ENCODE peak calls at places on chromosomes 12 and 14, in six cellular contexts. One of them, this sample, is unnamed.
A peak's percentile ranks its signal among the peaks of the same experiment; 100 is the strongest.

GRCh38 chr12:56629459-56630179 is 507 bp downstream of the BAZ2A start:
- DNase-seq in GM12878: no peak
- DNase-seq in A549: peak; percentile 43
- DNase-seq in IMR-90: no peak
- DNase-seq in WTC11: no peak
- DNase-seq in SK-N-SH: peak; percentile 67
- DNase-seq in this sample: no peak

GRCh38 chr14:68692916-68693771 is 99.7 kb downstream of the ZFP36L1 start:
- DNase-seq in GM12878: no peak
- DNase-seq in A549: no peak
- DNase-seq in IMR-90: peak; percentile 82
- DNase-seq in WTC11: no peak
- DNase-seq in SK-N-SH: no peak
- DNase-seq in this sample: no peak

GRCh38 chr12:13594731-13595514 is 386.5 kb downstream of the GRIN2B start:
- DNase-seq in GM12878: no peak
- DNase-seq in A549: no peak
- DNase-seq in IMR-90: no peak
- DNase-seq in WTC11: no peak
- DNase-seq in SK-N-SH: no peak
- DNase-seq in this sample: no peak

GRCh38 chr14:22438742-22439141 is 150.3 kb downstream of the DAD1 start:
- DNase-seq in GM12878: no peak
- DNase-seq in A549: no peak
- DNase-seq in IMR-90: no peak
- DNase-seq in WTC11: no peak
- DNase-seq in SK-N-SH: no peak
- DNase-seq in this sample: no peak

GRCh38 chr12:122994140-122994675 is 13.7 kb downstream of the ARL6IP4 start:
- DNase-seq in GM12878: no peak
- DNase-seq in A549: no peak
- DNase-seq in IMR-90: no peak
- DNase-seq in WTC11: no peak
- DNase-seq in SK-N-SH: no peak
- DNase-seq in this sample: no peak

GRCh38 chr14:92531151-92531873 is 17.7 kb downstream of the RIN3 start:
- DNase-seq in GM12878: no peak
- DNase-seq in A549: no peak
- DNase-seq in IMR-90: no peak
- DNase-seq in WTC11: no peak
- DNase-seq in SK-N-SH: no peak
- DNase-seq in this sample: no peak

GRCh38 chr12:17296882-17297281 is 690.9 kb upstream of the LMO3 start:
- DNase-seq in GM12878: no peak
- DNase-seq in A549: no peak
- DNase-seq in IMR-90: no peak
- DNase-seq in WTC11: no peak
- DNase-seq in SK-N-SH: no peak
- DNase-seq in this sample: no peak

GRCh38 chr14:52025310-52025709 is 36.0 kb downstream of the RTRAF start:
- DNase-seq in GM12878: no peak
- DNase-seq in A549: no peak
- DNase-seq in IMR-90: peak; percentile 98
- DNase-seq in WTC11: no peak
- DNase-seq in SK-N-SH: no peak
- DNase-seq in this sample: no peak

GRCh38 chr12:116266220-116266619 is 11.3 kb downstream of the MED13L start:
- DNase-seq in GM12878: no peak
- DNase-seq in A549: peak; percentile 29
- DNase-seq in IMR-90: peak; percentile 31
- DNase-seq in WTC11: no peak
- DNase-seq in SK-N-SH: no peak
- DNase-seq in this sample: no peak

GRCh38 chr14:46250113-46250703 is 401.4 kb downstream of the RPL10L start:
- DNase-seq in GM12878: no peak
- DNase-seq in A549: peak; percentile 0
- DNase-seq in IMR-90: no peak
- DNase-seq in WTC11: no peak
- DNase-seq in SK-N-SH: no peak
- DNase-seq in this sample: no peak

GRCh38 chr14:34046799-34047520 is 96.1 kb upstream of the EGLN3 start:
- DNase-seq in GM12878: no peak
- DNase-seq in A549: no peak
- DNase-seq in IMR-90: no peak
- DNase-seq in WTC11: no peak
- DNase-seq in SK-N-SH: no peak
- DNase-seq in this sample: no peak

GRCh38 chr14:33728010-33728498 is 222.8 kb downstream of the EGLN3 start:
- DNase-seq in GM12878: no peak
- DNase-seq in A549: no peak
- DNase-seq in IMR-90: no peak
- DNase-seq in WTC11: no peak
- DNase-seq in SK-N-SH: no peak
- DNase-seq in this sample: no peak

GRCh38 chr14:81401420-81402122 is 1.4 kb upstream of the STON2 start:
- DNase-seq in GM12878: no peak
- DNase-seq in A549: peak; percentile 22
- DNase-seq in IMR-90: peak; percentile 64
- DNase-seq in WTC11: no peak
- DNase-seq in SK-N-SH: no peak
- DNase-seq in this sample: no peak

GRCh38 chr12:66066071-66066928 is 64.2 kb downstream of the LLPH start:
- DNase-seq in GM12878: peak; percentile 75
- DNase-seq in A549: no peak
- DNase-seq in IMR-90: peak; percentile 76
- DNase-seq in WTC11: no peak
- DNase-seq in SK-N-SH: no peak
- DNase-seq in this sample: no peak

GRCh38 chr12:114841557-114842251 is 157.7 kb upstream of the TBX3 start:
- DNase-seq in GM12878: no peak
- DNase-seq in A549: no peak
- DNase-seq in IMR-90: no peak
- DNase-seq in WTC11: no peak
- DNase-seq in SK-N-SH: no peak
- DNase-seq in this sample: peak; percentile 41

GRCh38 chr12:25648460-25648859 is 95.4 kb upstream of the LMNTD1 start:
- DNase-seq in GM12878: no peak
- DNase-seq in A549: peak; percentile 24
- DNase-seq in IMR-90: peak; percentile 73
- DNase-seq in WTC11: peak; percentile 30
- DNase-seq in SK-N-SH: peak; percentile 57
- DNase-seq in this sample: peak; percentile 25

GRCh38 chr12:26268841-26269553 is 73.6 kb downstream of the SSPN start:
- DNase-seq in GM12878: no peak
- DNase-seq in A549: no peak
- DNase-seq in IMR-90: peak; percentile 36
- DNase-seq in WTC11: no peak
- DNase-seq in SK-N-SH: no peak
- DNase-seq in this sample: no peak

GRCh38 chr12:25436206-25436912 is 116.7 kb downstream of the LMNTD1 start:
- DNase-seq in GM12878: peak; percentile 20
- DNase-seq in A549: peak; percentile 63
- DNase-seq in IMR-90: peak; percentile 89
- DNase-seq in WTC11: no peak
- DNase-seq in SK-N-SH: peak; percentile 64
- DNase-seq in this sample: no peak

GRCh38 chr14:22002860-22003284 is 329.3 kb upstream of the OR4E1 start:
- DNase-seq in GM12878: no peak
- DNase-seq in A549: no peak
- DNase-seq in IMR-90: no peak
- DNase-seq in WTC11: peak; percentile 76
- DNase-seq in SK-N-SH: no peak
- DNase-seq in this sample: no peak

GRCh38 chr14:21149641-21150367 is 6.1 kb downstream of the OR5AU1 start:
- DNase-seq in GM12878: no peak
- DNase-seq in A549: no peak
- DNase-seq in IMR-90: no peak
- DNase-seq in WTC11: no peak
- DNase-seq in SK-N-SH: no peak
- DNase-seq in this sample: no peak

GRCh38 chr12:106433055-106433454 is 75.5 kb downstream of the POLR3B start:
- DNase-seq in GM12878: no peak
- DNase-seq in A549: no peak
- DNase-seq in IMR-90: no peak
- DNase-seq in WTC11: no peak
- DNase-seq in SK-N-SH: no peak
- DNase-seq in this sample: no peak

GRCh38 chr12:53171725-53172329 is 8.7 kb upstream of the ZNF740 start:
- DNase-seq in GM12878: no peak
- DNase-seq in A549: no peak
- DNase-seq in IMR-90: no peak
- DNase-seq in WTC11: no peak
- DNase-seq in SK-N-SH: peak; percentile 62
- DNase-seq in this sample: no peak

GRCh38 chr14:26775765-26776577 is 178.1 kb upstream of the NOVA1 start:
- DNase-seq in GM12878: no peak
- DNase-seq in A549: no peak
- DNase-seq in IMR-90: peak; percentile 36
- DNase-seq in WTC11: no peak
- DNase-seq in SK-N-SH: no peak
- DNase-seq in this sample: no peak

GRCh38 chr14:26773906-26774593 is 176.2 kb upstream of the NOVA1 start:
- DNase-seq in GM12878: no peak
- DNase-seq in A549: no peak
- DNase-seq in IMR-90: no peak
- DNase-seq in WTC11: no peak
- DNase-seq in SK-N-SH: no peak
- DNase-seq in this sample: no peak
- TF ChIP-seq USF2 in GM12878: no peak
- TF ChIP-seq USF2 in A549: no peak
- TF ChIP-seq USF2 in IMR-90: no peak
- TF ChIP-seq USF2 in WTC11: no peak
- TF ChIP-seq USF2 in SK-N-SH: no peak
- TF ChIP-seq USF2 in this sample: no peak

DNA sequence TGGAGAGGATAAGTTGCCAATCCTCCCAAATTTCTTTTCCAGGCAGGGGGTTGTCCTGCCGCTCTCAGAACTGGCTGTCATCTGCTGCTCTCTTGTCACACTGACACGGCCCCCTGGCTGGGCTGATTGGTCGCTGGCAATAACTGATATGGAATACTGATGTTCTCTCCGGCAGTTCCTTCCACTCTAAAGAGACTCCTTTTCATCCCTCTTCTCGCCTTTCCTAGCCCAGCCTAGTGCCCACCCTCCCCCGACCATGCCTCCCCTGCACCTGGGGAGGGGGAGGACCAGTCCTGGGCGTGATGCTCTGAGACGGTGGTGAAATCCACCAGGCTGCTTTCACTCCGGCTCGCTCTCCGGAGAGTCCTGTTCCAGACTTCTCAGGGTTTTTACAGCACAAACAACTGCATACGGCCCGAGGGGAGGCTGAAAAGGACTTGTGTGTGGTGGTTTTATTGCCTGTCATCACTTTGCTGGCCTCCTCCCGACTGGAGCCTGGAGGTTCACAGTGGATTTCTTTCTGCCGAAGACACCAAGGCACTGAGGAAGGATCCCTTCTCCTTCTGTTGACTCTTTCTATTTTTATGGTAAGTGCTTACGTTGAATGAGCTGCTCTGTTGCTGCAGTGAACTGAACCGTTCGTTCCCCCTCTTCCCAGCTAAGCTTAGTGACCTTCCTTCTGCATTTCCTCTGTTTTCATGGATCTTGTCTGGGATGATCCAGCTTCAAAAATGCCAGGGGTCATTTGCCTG is at the start of gene ANO4:
- DNase-seq in GM12878: no peak
- DNase-seq in A549: no peak
- DNase-seq in IMR-90: peak; percentile 29
- DNase-seq in WTC11: peak; percentile 22
- DNase-seq in SK-N-SH: peak; percentile 8
- DNase-seq in this sample: no peak
- TF ChIP-seq USF2 in GM12878: no peak
- TF ChIP-seq USF2 in A549: no peak
- TF ChIP-seq USF2 in IMR-90: no peak
- TF ChIP-seq USF2 in WTC11: no peak
- TF ChIP-seq USF2 in SK-N-SH: no peak
- TF ChIP-seq USF2 in this sample: no peak

GRCh38 chr12:51850933-51851244 is 2.4 kb upstream of the FIGNL2 start:
- DNase-seq in GM12878: no peak
- DNase-seq in A549: no peak
- DNase-seq in IMR-90: no peak
- DNase-seq in WTC11: no peak
- DNase-seq in SK-N-SH: no peak
- DNase-seq in this sample: no peak
- TF ChIP-seq USF2 in GM12878: no peak
- TF ChIP-seq USF2 in A549: no peak
- TF ChIP-seq USF2 in IMR-90: no peak
- TF ChIP-seq USF2 in WTC11: no peak
- TF ChIP-seq USF2 in SK-N-SH: no peak
- TF ChIP-seq USF2 in this sample: no peak

GRCh38 chr14:97410667-97411286 is 613.6 kb downstream of the VRK1 start:
- DNase-seq in GM12878: no peak
- DNase-seq in A549: no peak
- DNase-seq in IMR-90: no peak
- DNase-seq in WTC11: no peak
- DNase-seq in SK-N-SH: no peak
- DNase-seq in this sample: no peak
- TF ChIP-seq USF2 in GM12878: no peak
- TF ChIP-seq USF2 in A549: no peak
- TF ChIP-seq USF2 in IMR-90: no peak
- TF ChIP-seq USF2 in WTC11: no peak
- TF ChIP-seq USF2 in SK-N-SH: no peak
- TF ChIP-seq USF2 in this sample: no peak

GRCh38 chr14:39682563-39682962 is 250.3 kb upstream of the FBXO33 start:
- DNase-seq in GM12878: no peak
- DNase-seq in A549: no peak
- DNase-seq in IMR-90: no peak
- DNase-seq in WTC11: no peak
- DNase-seq in SK-N-SH: no peak
- DNase-seq in this sample: no peak

GRCh38 chr14:39682000-39682399 is 249.8 kb upstream of the FBXO33 start:
- DNase-seq in GM12878: no peak
- DNase-seq in A549: no peak
- DNase-seq in IMR-90: no peak
- DNase-seq in WTC11: no peak
- DNase-seq in SK-N-SH: no peak
- DNase-seq in this sample: no peak

GRCh38 chr14:39683711-39684110 is 251.5 kb upstream of the FBXO33 start:
- DNase-seq in GM12878: no peak
- DNase-seq in A549: no peak
- DNase-seq in IMR-90: no peak
- DNase-seq in WTC11: no peak
- DNase-seq in SK-N-SH: no peak
- DNase-seq in this sample: no peak

GRCh38 chr14:39680777-39681176 is 248.5 kb upstream of the FBXO33 start:
- DNase-seq in GM12878: peak; percentile 7
- DNase-seq in A549: no peak
- DNase-seq in IMR-90: no peak
- DNase-seq in WTC11: no peak
- DNase-seq in SK-N-SH: no peak
- DNase-seq in this sample: no peak
- TF ChIP-seq USF2 in GM12878: no peak
- TF ChIP-seq USF2 in A549: no peak
- TF ChIP-seq USF2 in IMR-90: no peak
- TF ChIP-seq USF2 in WTC11: no peak
- TF ChIP-seq USF2 in SK-N-SH: no peak
- TF ChIP-seq USF2 in this sample: no peak

DNA sequence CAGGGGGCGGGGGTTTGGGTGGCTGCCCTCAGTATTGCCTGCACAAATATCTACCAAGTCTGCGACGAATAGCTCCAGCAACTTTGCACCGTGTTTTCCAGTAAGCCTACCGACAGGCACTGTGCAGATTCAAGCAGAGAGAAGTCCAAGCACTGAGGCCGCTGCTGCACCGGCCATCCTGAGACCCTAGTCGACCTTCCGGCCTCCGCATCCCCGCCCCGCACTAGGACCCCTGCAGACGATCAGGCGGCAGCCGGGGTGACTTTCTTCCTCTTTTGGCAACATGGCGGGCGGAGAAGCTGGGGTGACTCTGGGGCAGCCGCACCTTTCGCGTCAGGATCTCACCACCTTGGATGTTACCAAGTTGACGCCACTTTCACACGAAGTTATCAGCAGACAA is at the start of gene EIF2S3B:
- DNase-seq in GM12878: no peak
- DNase-seq in A549: no peak
- DNase-seq in IMR-90: no peak
- DNase-seq in WTC11: no peak
- DNase-seq in SK-N-SH: no peak
- DNase-seq in this sample: no peak
- TF ChIP-seq USF2 in GM12878: no peak
- TF ChIP-seq USF2 in A549: no peak
- TF ChIP-seq USF2 in IMR-90: no peak
- TF ChIP-seq USF2 in WTC11: no peak
- TF ChIP-seq USF2 in SK-N-SH: no peak
- TF ChIP-seq USF2 in this sample: no peak

This sample was measured in H1.